ENCODE peak calls at places on chromosomes 3 and 15, in four cellular contexts. K, Z, N and H are unnamed samples. For H3K4me1, the result is how much of the 10 kb centered on the place peaks cover.

GRCh38 chr15:45126535-45127158 is 3.0 kb downstream of the DUOXA1 start:
- DNase-seq in K (peak), Z (no peak), N (no peak), H (no peak)

GRCh38 chr3:67635806-67636205 is 18.6 kb downstream of the SUCLG2 start:
- DNase-seq in K (no peak), Z (no peak), N (no peak), H (no peak)

GRCh38 chr15:46127361-46127874 is 492.6 kb downstream of the SQOR start:
- DNase-seq in K (no peak), Z (no peak), N (no peak), H (no peak)

GRCh38 chr3:108408883-108409612 is 101.3 kb downstream of the MYH15 start:
- DNase-seq in K (no peak), Z (no peak), N (no peak), H (no peak)

GRCh38 chr3:59001675-59002074 is 48.1 kb downstream of the CFAP20DC start:
- DNase-seq in K (no peak), Z (no peak), N (no peak), H (no peak)

GRCh38 chr15:76203766-76204557 is 107.3 kb downstream of the ETFA start:
- DNase-seq in K (no peak), Z (no peak), N (no peak), H (peak)

GRCh38 chr3:187935623-187936156 is 190.4 kb upstream of the BCL6 start:
- DNase-seq in K (no peak), Z (no peak), N (peak), H (no peak)

GRCh38 chr15:64894395-64895056 is 17.2 kb upstream of the ANKDD1A start:
- DNase-seq in K (peak), Z (no peak), N (no peak), H (no peak)

GRCh38 chr3:116388867-116389385 is 56.4 kb downstream of the LSAMP start:
- DNase-seq in K (no peak), Z (no peak), N (no peak), H (no peak)

GRCh38 chr3:22209578-22209977 is 458.6 kb upstream of the ZNF385D start:
- DNase-seq in K (no peak), Z (no peak), N (no peak), H (no peak)

GRCh38 chr3:187209501-187209900 is 12.2 kb downstream of the RTP1 start:
- DNase-seq in K (no peak), Z (no peak), N (no peak), H (no peak)

GRCh38 chr3:187802928-187803259 is 57.6 kb upstream of the BCL6 start:
- DNase-seq in K (no peak), Z (no peak), N (no peak), H (no peak)

GRCh38 chr15:35394416-35394815 is 151.5 kb downstream of the DPH6 start:
- DNase-seq in K (no peak), Z (no peak), N (no peak), H (no peak)

GRCh38 chr3:31132132-31132769 is 237.8 kb upstream of the GADL1 start:
- DNase-seq in K (no peak), Z (no peak), N (peak), H (no peak)

GRCh38 chr15:63043391-63044076 is 987 bp downstream of the TPM1 start:
- DNase-seq in K (no peak), Z (no peak), N (peak), H (no peak)

GRCh38 chr3:4865714-4866113 is 113.5 kb upstream of the BHLHE40 start:
- DNase-seq in K (no peak), Z (no peak), N (no peak), H (no peak)

GRCh38 chr3:138089091-138089490 is 26.3 kb downstream of the DZIP1L start:
- DNase-seq in K (no peak), Z (no peak), N (no peak), H (no peak)

GRCh38 chr3:193947636-193948035 is 188.3 kb upstream of the HES1 start:
- DNase-seq in K (no peak), Z (no peak), N (no peak), H (no peak)

GRCh38 chr15:40354408-40355171 is 3.4 kb upstream of the DISP2 start:
- DNase-seq in K (no peak), Z (no peak), N (peak), H (no peak)

GRCh38 chr15:92541197-92542190 is 114.1 kb downstream of the FAM174B start:
- DNase-seq in K (no peak), Z (no peak), N (no peak), H (no peak)

GRCh38 chr3:4670352-4670751 is 177.2 kb downstream of the ITPR1 start:
- DNase-seq in K (no peak), Z (no peak), N (peak), H (no peak)

DNA sequence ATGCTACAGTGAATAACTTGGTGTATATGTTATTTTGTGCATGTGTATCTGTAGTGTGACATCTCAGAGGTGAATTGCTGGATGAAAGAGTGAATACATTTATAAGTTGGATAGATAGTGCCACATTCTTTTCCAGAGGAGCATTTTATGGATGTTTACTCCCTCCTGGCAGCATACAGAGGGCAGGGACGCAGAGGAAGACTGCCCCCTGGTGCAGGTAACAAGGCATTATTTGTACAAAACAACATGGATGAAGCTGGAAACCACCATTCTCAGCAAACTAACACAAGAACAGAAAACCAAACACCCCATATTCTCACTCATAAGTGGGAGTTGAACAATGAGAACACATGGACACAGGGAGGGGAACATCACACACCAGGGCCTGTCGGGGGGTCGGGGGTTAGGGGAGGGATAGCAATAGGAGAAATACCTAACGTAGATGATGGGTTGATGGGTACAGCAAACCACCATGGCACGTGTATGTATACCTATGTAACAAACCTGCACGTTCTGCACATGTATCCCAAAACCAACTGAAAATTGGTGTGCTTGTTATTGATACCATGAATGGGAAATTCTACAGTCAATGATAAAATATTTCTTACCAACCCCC is 57.9 kb upstream of the CTXND1 start:
- DNase-seq in K (no peak), Z (no peak), N (peak), H (no peak)
- TF ChIP-seq CTCF in K (peak), Z (peak), N (peak), H (no peak)

GRCh38 chr15:86076468-86076867 is 3.2 kb upstream of the AGBL1 start:
- DNase-seq in K (no peak), Z (no peak), N (no peak), H (no peak)

GRCh38 chr15:86077070-86077469 is 2.6 kb upstream of the AGBL1 start:
- DNase-seq in K (no peak), Z (no peak), N (no peak), H (no peak)

DNA sequence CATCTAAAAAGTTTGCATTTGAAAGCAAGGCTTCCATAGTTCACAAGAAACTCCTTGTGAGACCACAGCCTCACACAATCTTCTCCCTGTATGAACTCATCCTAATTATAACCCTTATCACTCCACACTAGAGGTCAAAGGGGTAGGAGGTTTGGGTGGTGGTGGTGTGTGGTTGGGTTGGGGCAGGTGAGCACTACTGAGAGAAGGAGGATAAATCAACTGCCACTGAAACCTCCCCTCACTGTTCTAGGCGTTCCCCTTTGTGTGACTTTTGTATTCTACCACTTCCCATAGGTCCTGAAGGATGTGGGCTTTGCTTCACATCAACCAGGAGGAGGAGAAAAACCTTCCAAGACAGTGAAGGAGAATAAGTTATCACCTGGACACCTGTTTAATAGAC is 6.4 kb upstream of the AGBL1 start:
- DNase-seq in K (no peak), Z (no peak), N (no peak), H (no peak)
- H3K4me1 ChIP-seq in K (under half), Z (under half), N (under half), H (under half)

DNA sequence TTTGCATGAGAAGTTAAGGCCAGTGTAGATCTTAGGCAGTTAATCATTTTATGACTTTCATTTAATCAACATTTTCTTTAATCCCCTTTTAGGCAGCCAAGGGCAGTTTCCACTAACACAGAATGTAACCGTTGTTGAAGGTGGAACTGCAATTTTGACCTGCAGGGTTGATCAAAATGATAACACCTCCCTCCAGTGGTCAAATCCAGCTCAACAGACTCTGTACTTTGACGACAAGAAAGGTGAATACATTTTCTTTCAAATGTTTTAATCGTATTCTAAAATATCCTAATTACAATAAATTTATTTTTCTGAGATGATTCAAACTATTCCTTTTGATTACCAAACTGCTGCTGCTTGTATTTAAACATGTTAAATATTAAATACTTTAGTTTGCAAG is 843.2 kb downstream of the CADM2 start:
- DNase-seq in K (no peak), Z (no peak), N (peak), H (no peak)
- TF ChIP-seq CTCF in K (no peak), Z (peak), N (peak), H (peak)

GRCh38 chr3:141798455-141798854 is 35.2 kb downstream of the GRK7 start:
- DNase-seq in K (no peak), Z (peak), N (no peak), H (no peak)
- H3K4me1 ChIP-seq in K (under half), Z (under half), N (under half), H (under half)

DNA sequence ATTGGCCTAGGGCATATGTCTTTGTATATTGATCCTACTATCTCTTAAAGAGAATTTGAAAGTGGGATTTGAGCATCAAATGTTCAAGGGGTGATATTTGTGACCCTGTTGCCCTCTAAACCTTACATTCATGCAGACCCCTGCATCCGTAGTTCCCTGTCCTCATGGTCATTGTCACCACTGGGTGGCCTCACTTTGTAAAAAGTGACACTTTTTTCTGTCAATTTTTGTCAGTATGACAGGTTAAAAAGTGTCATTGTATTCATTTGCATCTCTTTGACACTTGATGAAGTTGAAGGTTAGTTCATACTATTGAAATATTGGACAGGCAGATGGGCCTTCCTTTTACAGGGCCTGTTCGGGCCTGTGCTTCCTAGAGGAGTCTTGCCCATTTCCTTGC is 12.3 kb upstream of the KLF15 start:
- DNase-seq in K (no peak), Z (no peak), N (no peak), H (no peak)
- TF ChIP-seq CTCF in K (no peak), Z (no peak), N (no peak), H (no peak)

GRCh38 chr3:99768808-99769501 is 48.7 kb upstream of the CMSS1 start:
- DNase-seq in K (no peak), Z (no peak), N (no peak), H (no peak)

GRCh38 chr3:99777708-99778107 is 40.0 kb upstream of the CMSS1 start:
- DNase-seq in K (no peak), Z (no peak), N (no peak), H (no peak)

GRCh38 chr3:99776516-99777209 is 41.0 kb upstream of the CMSS1 start:
- DNase-seq in K (no peak), Z (no peak), N (no peak), H (no peak)

GRCh38 chr3:99777210-99777549 is 40.5 kb upstream of the CMSS1 start:
- DNase-seq in K (no peak), Z (no peak), N (no peak), H (no peak)

DNA sequence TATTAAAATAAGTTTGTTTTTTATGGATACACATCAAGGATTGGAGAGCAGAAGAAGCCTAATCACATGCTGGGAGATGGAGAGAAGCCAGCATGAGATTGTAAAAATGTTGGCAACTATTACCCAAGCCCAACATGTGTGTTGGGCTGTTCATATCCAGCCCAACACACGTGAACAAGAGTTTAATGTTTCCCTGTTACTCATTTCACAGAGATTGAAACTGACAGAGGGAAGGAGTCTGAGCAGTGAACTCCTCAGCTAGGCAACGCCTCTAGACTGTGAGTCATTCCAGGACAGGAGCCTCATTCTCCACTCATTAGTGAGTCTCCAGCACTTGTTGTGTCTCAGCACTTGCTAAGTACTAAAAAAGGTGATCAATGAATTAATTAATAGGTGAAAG is 43.2 kb upstream of the CMSS1 start:
- DNase-seq in K (no peak), Z (no peak), N (no peak), H (no peak)
- H3K4me1 ChIP-seq in K (under half), Z (under half), N (under half), H (under half)

GRCh38 chr15:51621917-51622268 is 678 bp downstream of the DMXL2 start:
- DNase-seq in K (peak), Z (peak), N (peak), H (peak)
- TF ChIP-seq CTCF in K (peak), Z (peak), N (no peak), H (no peak)